ENCODE peak calls at places on chromosomes 5 and 9, in four cellular contexts. J, F, W and I are unnamed samples.

GRCh38 chr5:23684103-23684502 is 176.7 kb downstream of the PRDM9 start:
- DNase-seq in J (no peak), F (no peak), W (no peak), I (no peak)

GRCh38 chr5:76257897-76258296 is 145.2 kb upstream of the IQGAP2 start:
- DNase-seq in J (no peak), F (no peak), W (no peak), I (no peak)

GRCh38 chr9:129237195-129237611 is 59.1 kb upstream of the IER5L start:
- DNase-seq in J (no peak), F (peak; percentile 46), W (no peak), I (no peak)

GRCh38 chr9:134390537-134390936 is 64.3 kb downstream of the RXRA start:
- DNase-seq in J (no peak), F (no peak), W (no peak), I (peak; percentile 80)

GRCh38 chr5:17157294-17157693 is 60.1 kb upstream of the BASP1 start:
- DNase-seq in J (no peak), F (no peak), W (no peak), I (no peak)

GRCh38 chr5:144189800-144190429 is 19.2 kb downstream of the KCTD16 start:
- DNase-seq in J (peak; percentile 73), F (no peak), W (peak; percentile 76), I (no peak)

GRCh38 chr5:61371474-61371873 is 39.4 kb downstream of the ZSWIM6 start:
- DNase-seq in J (no peak), F (no peak), W (no peak), I (no peak)

GRCh38 chr5:74371621-74372020 is 268.9 kb downstream of the ENC1 start:
- DNase-seq in J (no peak), F (no peak), W (no peak), I (no peak)

GRCh38 chr9:20684865-20685696 is 1.0 kb downstream of the FOCAD start:
- DNase-seq in J (no peak), F (no peak), W (no peak), I (no peak)

GRCh38 chr9:463455-464125 is 248.9 kb downstream of the DOCK8 start:
- DNase-seq in J (no peak), F (no peak), W (no peak), I (no peak)

GRCh38 chr9:85610074-85610855 is 131.5 kb downstream of the AGTPBP1 start:
- DNase-seq in J (peak; percentile 38), F (peak; percentile 61), W (peak; percentile 44), I (peak; percentile 23)

GRCh38 chr9:82783045-82783444 is 279.9 kb downstream of the RASEF start:
- DNase-seq in J (no peak), F (no peak), W (no peak), I (no peak)

GRCh38 chr5:134642931-134643530 is 5.6 kb upstream of the SEC24A start:
- DNase-seq in J (no peak), F (no peak), W (peak; percentile 62), I (no peak)

GRCh38 chr5:37859805-37860204 is 20.0 kb upstream of the GDNF start:
- DNase-seq in J (no peak), F (no peak), W (peak; percentile 75), I (peak; percentile 35)

GRCh38 chr5:172634106-172634899 is 6.8 kb upstream of the NEURL1B start:
- DNase-seq in J (no peak), F (no peak), W (no peak), I (no peak)
- TF ChIP-seq SPI1 in J (no peak), F (no peak), W (no peak), I (no peak)

GRCh38 chr5:34001231-34001935 is 6.5 kb downstream of the AMACR start:
- DNase-seq in J (no peak), F (no peak), W (no peak), I (no peak)

GRCh38 chr5:33994845-33995244 is 10.4 kb upstream of the SLC45A2 start:
- DNase-seq in J (no peak), F (no peak), W (no peak), I (no peak)

GRCh38 chr5:33999986-34000385 is 7.9 kb downstream of the AMACR start:
- DNase-seq in J (no peak), F (no peak), W (no peak), I (no peak)

GRCh38 chr5:33992864-33993263 is 8.4 kb upstream of the SLC45A2 start:
- DNase-seq in J (no peak), F (no peak), W (no peak), I (no peak)

DNA sequence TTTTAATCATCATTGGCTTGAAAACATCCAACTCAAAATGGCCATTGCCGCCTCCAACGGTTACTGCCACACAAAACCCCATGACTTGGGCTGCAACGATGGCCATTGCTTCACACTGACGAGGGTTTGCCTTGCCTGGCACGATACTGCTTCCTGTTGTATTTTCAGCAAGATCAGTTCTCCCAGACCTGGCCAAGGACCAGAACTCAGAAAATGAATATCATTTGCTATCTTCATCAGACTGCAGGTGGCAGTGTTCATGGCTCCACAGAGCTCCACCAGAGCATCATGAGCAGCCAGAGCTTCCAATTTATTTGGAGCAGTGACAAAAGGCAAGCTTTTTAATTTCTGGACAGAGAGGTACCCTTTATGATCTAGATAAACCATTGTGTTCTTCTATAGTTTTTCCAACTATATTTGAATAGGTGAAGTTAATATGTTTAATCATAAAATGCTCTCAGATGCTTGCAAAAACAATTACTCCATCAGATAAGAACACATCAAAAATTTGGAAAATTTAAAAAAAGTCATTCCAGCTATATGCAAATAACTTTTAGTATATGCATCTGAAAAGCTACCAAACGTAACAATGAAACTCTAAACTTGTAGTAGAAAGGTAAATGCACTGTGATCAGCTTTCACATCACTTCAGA is 10.4 kb downstream of the AMACR start:
- DNase-seq in J (peak; percentile 74), F (no peak), W (no peak), I (no peak)
- TF ChIP-seq SPI1 in J (no peak), F (no peak), W (no peak), I (no peak)

GRCh38 chr9:23615569-23615968 is 210.5 kb downstream of the ELAVL2 start:
- DNase-seq in J (no peak), F (no peak), W (no peak), I (no peak)

GRCh38 chr9:23621924-23622323 is 204.1 kb downstream of the ELAVL2 start:
- DNase-seq in J (no peak), F (no peak), W (no peak), I (no peak)

GRCh38 chr9:23622396-23622795 is 203.6 kb downstream of the ELAVL2 start:
- DNase-seq in J (no peak), F (no peak), W (no peak), I (no peak)

GRCh38 chr9:23621166-23621565 is 204.9 kb downstream of the ELAVL2 start:
- DNase-seq in J (no peak), F (no peak), W (no peak), I (no peak)
- TF ChIP-seq SPI1 in J (no peak), F (no peak), W (no peak), I (no peak)

GRCh38 chr9:70910598-70910997 is 210.8 kb downstream of the TRPM3 start:
- DNase-seq in J (no peak), F (no peak), W (no peak), I (no peak)
- TF ChIP-seq SPI1 in J (no peak), F (no peak), W (no peak), I (no peak)